ENCODE peak calls at places on chromosomes 1 and 21, in six cellular contexts. V, Q, D, S, H and Z are unnamed samples.

GRCh38 chr1:247493106-247493505 is 35.2 kb upstream of the OR2B11 start:
- DNase-seq in Q (no peak), H (no peak), V (no peak), S (no peak), D (no peak), Z (no peak)

GRCh38 chr1:190759807-190760206 is 282.1 kb upstream of the BRINP3 start:
- DNase-seq in V (no peak), S (no peak), H (no peak), Q (no peak), D (no peak), Z (no peak)

GRCh38 chr1:1374861-1375662 is at the start of gene AURKAIP1:
- DNase-seq in D (peak), S (peak), Q (peak), V (peak), H (peak), Z (peak)

GRCh38 chr1:41525891-41526587 is 41.6 kb upstream of the EDN2 start:
- DNase-seq in H (no peak), V (no peak), D (no peak), S (no peak), Q (no peak), Z (no peak)

GRCh38 chr21:28393279-28393678 is 599.4 kb downstream of the LTN1 start:
- DNase-seq in Q (no peak), H (no peak), V (no peak), S (no peak), D (no peak), Z (no peak)

GRCh38 chr21:42358937-42359336 is 7.4 kb downstream of the TFF1 start:
- DNase-seq in D (no peak), Q (no peak), H (no peak), S (no peak), V (no peak), Z (no peak)

GRCh38 chr1:18735369-18735997 is 104.8 kb downstream of the PAX7 start:
- DNase-seq in H (no peak), S (no peak), V (no peak), Q (no peak), D (no peak), Z (no peak)

GRCh38 chr1:111990026-111990877 is 784 bp upstream of the KCND3 start:
- DNase-seq in V (no peak), Q (peak), S (peak), D (no peak), H (no peak), Z (no peak)

GRCh38 chr1:29513357-29513756 is 277.0 kb downstream of the PTPRU start:
- DNase-seq in Q (no peak), V (peak), D (peak), H (no peak), S (peak), Z (peak)

GRCh38 chr1:34602907-34603306 is 151.9 kb upstream of the GJB5 start:
- DNase-seq in S (no peak), D (no peak), Q (no peak), H (no peak), V (no peak), Z (no peak)

GRCh38 chr1:51946300-51946699 is 44.2 kb downstream of the RAB3B start:
- DNase-seq in Q (no peak), H (no peak), D (no peak), S (peak), V (no peak), Z (peak)

GRCh38 chr21:41482321-41482720 is 25.6 kb downstream of the TMPRSS2 start:
- DNase-seq in Q (no peak), H (no peak), D (no peak), V (no peak), S (no peak), Z (peak)

GRCh38 chr1:240109130-240109529 is 17.4 kb downstream of the FMN2 start:
- DNase-seq in Q (no peak), H (no peak), D (no peak), S (no peak), V (no peak), Z (no peak)

GRCh38 chr1:245155186-245156040 is 628 bp downstream of the KIF26B start:
- DNase-seq in V (no peak), H (no peak), S (no peak), D (no peak), Q (no peak), Z (peak)

GRCh38 chr1:165443539-165444289 is 1.2 kb downstream of the RXRG start:
- DNase-seq in D (no peak), V (no peak), S (no peak), H (no peak), Q (no peak), Z (no peak)

GRCh38 chr21:18987515-18988026 is 584.0 kb upstream of the TMPRSS15 start:
- DNase-seq in Q (no peak), H (no peak), D (no peak), V (no peak), S (no peak), Z (no peak)

GRCh38 chr1:116878804-116879477 is 30.8 kb upstream of the PTGFRN start:
- DNase-seq in Q (no peak), V (peak), D (no peak), S (no peak), H (no peak), Z (peak)

GRCh38 chr1:187009320-187009719 is 180.6 kb downstream of the PLA2G4A start:
- DNase-seq in Q (no peak), S (no peak), D (no peak), V (no peak), H (no peak), Z (no peak)

GRCh38 chr1:244063498-244063897 is 12.4 kb downstream of the ZBTB18 start:
- DNase-seq in Q (no peak), S (no peak), D (no peak), V (no peak), H (no peak), Z (no peak)

GRCh38 chr1:46556822-46557221 is 5.4 kb upstream of the KNCN start:
- DNase-seq in H (no peak), Q (no peak), V (peak), S (peak), D (no peak), Z (peak)

GRCh38 chr1:22287273-22287672 is 144.4 kb upstream of the WNT4 start:
- DNase-seq in H (no peak), S (no peak), D (no peak), V (no peak), Q (no peak), Z (no peak)

GRCh38 chr1:21104683-21105082 is 72.0 kb downstream of the EIF4G3 start:
- DNase-seq in D (no peak), H (no peak), V (no peak), Q (no peak), S (no peak), Z (no peak)

GRCh38 chr1:209876091-209876800 is 48.5 kb downstream of the UTP25 start:
- DNase-seq in V (no peak), Q (no peak), D (no peak), S (no peak), H (no peak), Z (peak)

GRCh38 chr1:61170328-61171238 is 88.2 kb downstream of the NFIA start:
- DNase-seq in H (no peak), V (peak), S (peak), Q (no peak), D (no peak), Z (no peak)

GRCh38 chr1:68213843-68214242 is 18.5 kb downstream of the WLS start:
- DNase-seq in H (no peak), S (peak), D (peak), Q (peak), V (no peak), Z (peak)

GRCh38 chr1:8169364-8170058 is 143.4 kb upstream of the ERRFI1 start:
- DNase-seq in V (no peak), H (peak), S (peak), Q (peak), D (peak), Z (peak)

GRCh38 chr1:65793359-65793732 is 651 bp downstream of the PDE4B start:
- DNase-seq in V (no peak), D (no peak), Q (no peak), S (no peak), H (no peak), Z (no peak)

GRCh38 chr1:78587213-78587612 is 33.0 kb upstream of the IFI44L start:
- DNase-seq in S (no peak), V (no peak), D (no peak), Q (no peak), H (no peak), Z (no peak)

GRCh38 chr1:208975456-208975855 is 608.1 kb upstream of the CAMK1G start:
- DNase-seq in S (no peak), V (no peak), H (no peak), D (no peak), Q (no peak), Z (no peak)

GRCh38 chr1:44407430-44408180 is 2.5 kb downstream of the RNF220 start:
- DNase-seq in S (no peak), D (no peak), H (no peak), V (no peak), Q (no peak), Z (no peak)
- H3K4me3 ChIP-seq in S (no peak), D (no peak), H (no peak), V (no peak), Q (no peak), Z (peak)

DNA sequence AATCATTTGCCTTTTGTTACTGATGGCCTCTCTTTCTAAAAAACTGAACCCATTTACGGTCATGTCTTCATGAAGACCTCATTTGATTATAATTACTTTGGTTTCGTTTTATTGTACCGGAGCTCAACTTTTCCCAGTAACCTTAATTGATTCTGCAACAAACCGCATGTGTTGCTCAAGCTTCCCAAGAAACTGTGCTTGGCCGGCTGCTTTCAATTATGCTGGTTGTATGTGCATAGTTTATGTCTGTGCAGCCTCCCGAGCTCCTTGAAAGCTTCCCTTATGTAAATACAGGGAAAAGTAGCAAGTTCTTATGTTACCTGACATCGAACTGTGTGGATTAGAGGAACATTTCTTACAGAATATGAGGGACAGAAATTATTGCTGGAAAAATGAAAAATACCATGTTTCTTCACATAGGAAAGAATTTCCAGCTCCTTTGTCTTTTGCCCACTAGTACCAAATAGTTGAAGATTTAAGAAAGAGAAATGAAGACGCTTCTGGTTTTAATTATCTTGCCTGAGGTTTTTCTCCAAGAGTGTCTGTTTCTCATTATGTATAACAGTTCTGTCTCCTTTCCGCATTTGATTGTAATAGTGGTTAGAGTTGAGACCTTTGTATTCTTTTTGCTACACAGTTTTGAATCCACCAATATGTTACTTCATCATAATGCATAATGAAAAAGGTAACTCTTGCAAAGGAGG is 2.1 kb downstream of the VCAM1 start:
- DNase-seq in V (no peak), Q (peak), H (no peak), D (peak), S (peak), Z (peak)
- TF ChIP-seq CTCF in V (no peak), Q (no peak), H (no peak), D (no peak), S (no peak), Z (no peak)

GRCh38 chr1:91877574-91878208 is 8.3 kb downstream of the TGFBR3 start:
- DNase-seq in S (no peak), H (no peak), Q (no peak), D (no peak), V (no peak), Z (no peak)

GRCh38 chr1:91876040-91876470 is 9.9 kb downstream of the TGFBR3 start:
- DNase-seq in V (no peak), H (no peak), D (no peak), S (no peak), Q (no peak), Z (no peak)

GRCh38 chr1:91879739-91880138 is 6.2 kb downstream of the TGFBR3 start:
- DNase-seq in S (no peak), H (no peak), Q (no peak), V (no peak), D (no peak), Z (no peak)

GRCh38 chr1:91874167-91874566 is 11.8 kb downstream of the TGFBR3 start:
- DNase-seq in D (no peak), H (no peak), Q (no peak), V (no peak), S (no peak), Z (no peak)

GRCh38 chr1:91876751-91877573 is 9.0 kb downstream of the TGFBR3 start:
- DNase-seq in S (no peak), D (no peak), H (no peak), V (no peak), Q (no peak), Z (no peak)
- H3K4me3 ChIP-seq in S (no peak), D (no peak), H (no peak), V (no peak), Q (no peak), Z (no peak)

GRCh38 chr1:234503193-234504050 is 24.4 kb upstream of the TARBP1 start:
- DNase-seq in Q (no peak), S (no peak), H (no peak), V (no peak), D (no peak), Z (no peak)

GRCh38 chr1:234502785-234503184 is 23.8 kb upstream of the TARBP1 start:
- DNase-seq in Q (no peak), H (no peak), S (no peak), V (no peak), D (no peak), Z (no peak)

GRCh38 chr1:234505774-234506114 is 26.8 kb upstream of the TARBP1 start:
- DNase-seq in Q (no peak), H (no peak), D (no peak), S (peak), V (no peak), Z (peak)

GRCh38 chr1:234507089-234507488 is 28.1 kb upstream of the TARBP1 start:
- DNase-seq in S (no peak), H (no peak), Q (no peak), D (no peak), V (no peak), Z (no peak)

DNA sequence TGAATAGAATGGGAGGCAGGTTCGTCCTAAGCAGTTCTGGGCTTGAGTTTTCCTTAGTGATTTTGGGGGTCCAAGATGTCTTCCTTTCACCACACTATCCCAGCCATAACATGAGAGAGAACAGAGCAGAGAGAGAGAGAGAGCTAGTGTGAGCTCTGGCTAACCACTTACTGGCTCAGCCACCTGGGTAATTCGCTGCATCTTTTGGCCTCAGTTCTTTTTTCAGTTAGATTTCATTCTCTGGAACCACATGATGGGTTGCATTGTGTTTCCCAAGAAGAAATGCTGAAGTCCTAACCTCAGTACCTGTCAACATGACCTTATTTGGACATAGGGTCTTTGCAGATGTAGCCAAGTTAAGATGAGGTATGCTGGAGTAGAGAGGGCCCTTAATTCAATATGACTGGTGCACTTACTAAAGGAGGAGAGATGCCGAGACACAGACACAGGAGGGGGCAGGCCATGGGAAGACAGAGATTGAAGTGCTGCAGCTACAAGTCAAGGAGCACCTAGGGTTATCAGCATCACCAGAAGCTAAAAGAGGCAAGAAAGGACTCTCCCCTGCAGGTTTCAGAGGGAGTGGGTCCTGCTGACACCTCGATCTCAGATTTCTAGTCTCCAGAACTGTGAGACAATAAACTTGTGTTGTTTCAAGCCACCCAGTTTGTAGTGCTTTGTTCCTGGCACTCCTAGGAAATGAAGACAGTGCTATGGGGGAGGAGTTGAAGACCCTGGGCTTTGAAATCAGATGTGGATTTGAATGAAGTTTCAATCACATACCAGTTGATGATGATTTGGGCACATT is 26.2 kb upstream of the TARBP1 start:
- DNase-seq in S (no peak), Q (no peak), D (no peak), H (no peak), V (no peak), Z (no peak)
- TF ChIP-seq CTCF in S (no peak), Q (no peak), D (no peak), H (no peak), V (no peak), Z (no peak)